ENCODE peak calls at places on chromosome 15, in four cellular contexts. One of them, this sample, is unnamed.

GRCh38 chr15:47135279-47135678 is 582.0 kb upstream of the SEMA6D start:
- DNase-seq in H7: no peak
- DNase-seq in esophagus squamous epithelium: no peak
- DNase-seq in activated CD4-positive, alpha-beta T cell treated with anti-CD3 and anti-CD28 coated beads, Interleukin-2, amount 50 U/mL, for 4 hours: no peak
- DNase-seq in this sample: no peak

GRCh38 chr15:59165726-59166125 is 40.9 kb upstream of the LDHAL6B start:
- DNase-seq in H7: no peak
- DNase-seq in esophagus squamous epithelium: no peak
- DNase-seq in activated CD4-positive, alpha-beta T cell treated with anti-CD3 and anti-CD28 coated beads, Interleukin-2, amount 50 U/mL, for 4 hours: no peak
- DNase-seq in this sample: no peak

GRCh38 chr15:64356443-64357040 is 569 bp upstream of the CSNK1G1 start:
- DNase-seq in activated CD4-positive, alpha-beta T cell treated with anti-CD3 and anti-CD28 coated beads, Interleukin-2, amount 50 U/mL, for 4 hours: no peak
- DNase-seq in H7: peak
- DNase-seq in esophagus squamous epithelium: no peak
- DNase-seq in this sample: no peak

GRCh38 chr15:65954289-65954741 is 85.0 kb downstream of the RAB11A start:
- DNase-seq in H7: peak
- DNase-seq in esophagus squamous epithelium: no peak
- DNase-seq in activated CD4-positive, alpha-beta T cell treated with anti-CD3 and anti-CD28 coated beads, Interleukin-2, amount 50 U/mL, for 4 hours: no peak
- DNase-seq in this sample: peak

GRCh38 chr15:43440721-43441281 is 52.2 kb downstream of the TP53BP1 start:
- DNase-seq in H7: peak
- DNase-seq in activated CD4-positive, alpha-beta T cell treated with anti-CD3 and anti-CD28 coated beads, Interleukin-2, amount 50 U/mL, for 4 hours: no peak
- DNase-seq in esophagus squamous epithelium: no peak
- DNase-seq in this sample: peak

GRCh38 chr15:64833690-64834089 is 8.0 kb upstream of the PLEKHO2 start:
- DNase-seq in H7: no peak
- DNase-seq in esophagus squamous epithelium: no peak
- DNase-seq in activated CD4-positive, alpha-beta T cell treated with anti-CD3 and anti-CD28 coated beads, Interleukin-2, amount 50 U/mL, for 4 hours: no peak
- DNase-seq in this sample: no peak

GRCh38 chr15:39752991-39753390 is 29.6 kb downstream of the FSIP1 start:
- DNase-seq in H7: no peak
- DNase-seq in activated CD4-positive, alpha-beta T cell treated with anti-CD3 and anti-CD28 coated beads, Interleukin-2, amount 50 U/mL, for 4 hours: no peak
- DNase-seq in esophagus squamous epithelium: no peak
- DNase-seq in this sample: no peak

GRCh38 chr15:60612400-60613048 is 133.6 kb upstream of the ICE2 start:
- DNase-seq in activated CD4-positive, alpha-beta T cell treated with anti-CD3 and anti-CD28 coated beads, Interleukin-2, amount 50 U/mL, for 4 hours: no peak
- DNase-seq in H7: no peak
- DNase-seq in esophagus squamous epithelium: no peak
- DNase-seq in this sample: no peak

GRCh38 chr15:40929730-40930429 is 740 bp downstream of the DLL4 start:
- DNase-seq in H7: peak
- DNase-seq in activated CD4-positive, alpha-beta T cell treated with anti-CD3 and anti-CD28 coated beads, Interleukin-2, amount 50 U/mL, for 4 hours: no peak
- DNase-seq in esophagus squamous epithelium: no peak
- DNase-seq in this sample: peak

GRCh38 chr15:61816856-61817255 is 243.4 kb downstream of the VPS13C start:
- DNase-seq in esophagus squamous epithelium: no peak
- DNase-seq in H7: no peak
- DNase-seq in activated CD4-positive, alpha-beta T cell treated with anti-CD3 and anti-CD28 coated beads, Interleukin-2, amount 50 U/mL, for 4 hours: no peak
- DNase-seq in this sample: no peak

GRCh38 chr15:59739557-59740186 is 50.6 kb upstream of the BNIP2 start:
- DNase-seq in activated CD4-positive, alpha-beta T cell treated with anti-CD3 and anti-CD28 coated beads, Interleukin-2, amount 50 U/mL, for 4 hours: no peak
- DNase-seq in esophagus squamous epithelium: no peak
- DNase-seq in H7: no peak
- DNase-seq in this sample: no peak

GRCh38 chr15:65318870-65319356 is 14.4 kb downstream of the RNU5B-1 start:
- DNase-seq in activated CD4-positive, alpha-beta T cell treated with anti-CD3 and anti-CD28 coated beads, Interleukin-2, amount 50 U/mL, for 4 hours: peak
- DNase-seq in H7: peak
- DNase-seq in esophagus squamous epithelium: no peak
- DNase-seq in this sample: peak

GRCh38 chr15:69628256-69629093 is 175.9 kb downstream of the RPLP1 start:
- DNase-seq in esophagus squamous epithelium: no peak
- DNase-seq in H7: no peak
- DNase-seq in activated CD4-positive, alpha-beta T cell treated with anti-CD3 and anti-CD28 coated beads, Interleukin-2, amount 50 U/mL, for 4 hours: no peak
- DNase-seq in this sample: peak

GRCh38 chr15:92020765-92021164 is 167.3 kb downstream of the SLCO3A1 start:
- DNase-seq in activated CD4-positive, alpha-beta T cell treated with anti-CD3 and anti-CD28 coated beads, Interleukin-2, amount 50 U/mL, for 4 hours: no peak
- DNase-seq in H7: no peak
- DNase-seq in esophagus squamous epithelium: no peak
- DNase-seq in this sample: no peak

GRCh38 chr15:28099555-28100140 is 533 bp upstream of the OCA2 start:
- DNase-seq in H7: no peak
- DNase-seq in activated CD4-positive, alpha-beta T cell treated with anti-CD3 and anti-CD28 coated beads, Interleukin-2, amount 50 U/mL, for 4 hours: no peak
- DNase-seq in esophagus squamous epithelium: no peak
- DNase-seq in this sample: no peak

GRCh38 chr15:89828324-89829145 is 13.9 kb upstream of the ANPEP start:
- DNase-seq in activated CD4-positive, alpha-beta T cell treated with anti-CD3 and anti-CD28 coated beads, Interleukin-2, amount 50 U/mL, for 4 hours: no peak
- DNase-seq in H7: peak
- DNase-seq in esophagus squamous epithelium: no peak
- DNase-seq in this sample: peak

GRCh38 chr15:79329186-79329611 is 18.3 kb downstream of the TMED3 start:
- DNase-seq in H7: no peak
- DNase-seq in esophagus squamous epithelium: no peak
- DNase-seq in activated CD4-positive, alpha-beta T cell treated with anti-CD3 and anti-CD28 coated beads, Interleukin-2, amount 50 U/mL, for 4 hours: no peak
- DNase-seq in this sample: peak

GRCh38 chr15:47432831-47433230 is 284.5 kb upstream of the SEMA6D start:
- DNase-seq in H7: no peak
- DNase-seq in activated CD4-positive, alpha-beta T cell treated with anti-CD3 and anti-CD28 coated beads, Interleukin-2, amount 50 U/mL, for 4 hours: no peak
- DNase-seq in esophagus squamous epithelium: no peak
- DNase-seq in this sample: no peak

GRCh38 chr15:37823601-37824275 is 110.7 kb upstream of the TMCO5A start:
- DNase-seq in esophagus squamous epithelium: no peak
- DNase-seq in H7: peak
- DNase-seq in activated CD4-positive, alpha-beta T cell treated with anti-CD3 and anti-CD28 coated beads, Interleukin-2, amount 50 U/mL, for 4 hours: no peak
- DNase-seq in this sample: no peak

GRCh38 chr15:65344214-65344908 is 33.4 kb downstream of the IGDCC3 start:
- DNase-seq in H7: peak
- DNase-seq in activated CD4-positive, alpha-beta T cell treated with anti-CD3 and anti-CD28 coated beads, Interleukin-2, amount 50 U/mL, for 4 hours: no peak
- DNase-seq in esophagus squamous epithelium: no peak
- DNase-seq in this sample: no peak

GRCh38 chr15:101207867-101208288 is 44.0 kb downstream of the CHSY1 start:
- DNase-seq in H7: no peak
- DNase-seq in activated CD4-positive, alpha-beta T cell treated with anti-CD3 and anti-CD28 coated beads, Interleukin-2, amount 50 U/mL, for 4 hours: no peak
- DNase-seq in esophagus squamous epithelium: no peak
- DNase-seq in this sample: no peak

GRCh38 chr15:67853454-67853853 is 13.6 kb upstream of the RNU6-1 start:
- DNase-seq in esophagus squamous epithelium: no peak
- DNase-seq in activated CD4-positive, alpha-beta T cell treated with anti-CD3 and anti-CD28 coated beads, Interleukin-2, amount 50 U/mL, for 4 hours: no peak
- DNase-seq in H7: no peak
- DNase-seq in this sample: peak

GRCh38 chr15:59268199-59268979 is 61.7 kb downstream of the LDHAL6B start:
- DNase-seq in esophagus squamous epithelium: no peak
- DNase-seq in H7: no peak
- DNase-seq in activated CD4-positive, alpha-beta T cell treated with anti-CD3 and anti-CD28 coated beads, Interleukin-2, amount 50 U/mL, for 4 hours: no peak
- DNase-seq in this sample: no peak

GRCh38 chr15:68051109-68051508 is 3.0 kb upstream of the PIAS1 start:
- DNase-seq in esophagus squamous epithelium: no peak
- DNase-seq in H7: no peak
- DNase-seq in activated CD4-positive, alpha-beta T cell treated with anti-CD3 and anti-CD28 coated beads, Interleukin-2, amount 50 U/mL, for 4 hours: no peak
- DNase-seq in this sample: no peak

GRCh38 chr15:71730277-71731144 is 79.8 kb upstream of the NR2E3 start:
- DNase-seq in activated CD4-positive, alpha-beta T cell treated with anti-CD3 and anti-CD28 coated beads, Interleukin-2, amount 50 U/mL, for 4 hours: no peak
- DNase-seq in H7: peak
- DNase-seq in esophagus squamous epithelium: no peak
- DNase-seq in this sample: peak

This sample was measured in islet precursor cell.